ENCODE peak calls at places on chromosomes 7 and 10, in six cellular contexts. One of them, this sample, is unnamed.

GRCh38 chr10:123270221-123270620 is 116.0 kb downstream of the BUB3 start:
- DNase-seq in fibroblast of lung: peak
- DNase-seq in PC-3: peak
- DNase-seq in IMR-90: peak
- DNase-seq in GM23248: peak
- DNase-seq in H1: no peak
- DNase-seq in this sample: no peak

GRCh38 chr10:102639527-102639926 is 4.8 kb upstream of the TRIM8 start:
- DNase-seq in IMR-90: no peak
- DNase-seq in PC-3: no peak
- DNase-seq in GM23248: no peak
- DNase-seq in fibroblast of lung: no peak
- DNase-seq in H1: no peak
- DNase-seq in this sample: no peak

GRCh38 chr7:15709978-15710377 is 23.5 kb upstream of the MEOX2 start:
- DNase-seq in PC-3: peak
- DNase-seq in IMR-90: no peak
- DNase-seq in H1: no peak
- DNase-seq in fibroblast of lung: no peak
- DNase-seq in GM23248: peak
- DNase-seq in this sample: no peak

GRCh38 chr7:151010307-151011096 is 13.8 kb downstream of the ATG9B start:
- DNase-seq in GM23248: peak
- DNase-seq in PC-3: no peak
- DNase-seq in H1: no peak
- DNase-seq in fibroblast of lung: peak
- DNase-seq in IMR-90: peak
- DNase-seq in this sample: no peak

GRCh38 chr10:4519691-4520402 is 306.2 kb upstream of the AKR1E2 start:
- DNase-seq in IMR-90: peak
- DNase-seq in H1: no peak
- DNase-seq in PC-3: no peak
- DNase-seq in GM23248: peak
- DNase-seq in fibroblast of lung: peak
- DNase-seq in this sample: no peak

GRCh38 chr10:132094581-132095234 is 29.0 kb downstream of the JAKMIP3 start:
- DNase-seq in IMR-90: no peak
- DNase-seq in GM23248: no peak
- DNase-seq in PC-3: peak
- DNase-seq in H1: no peak
- DNase-seq in fibroblast of lung: no peak
- DNase-seq in this sample: no peak

GRCh38 chr10:35041502-35041879 is 48.6 kb downstream of the CUL2 start:
- DNase-seq in fibroblast of lung: peak
- DNase-seq in H1: no peak
- DNase-seq in IMR-90: no peak
- DNase-seq in GM23248: peak
- DNase-seq in PC-3: no peak
- DNase-seq in this sample: no peak

GRCh38 chr10:16948335-16948734 is 131.1 kb upstream of the RSU1 start:
- DNase-seq in fibroblast of lung: no peak
- DNase-seq in PC-3: no peak
- DNase-seq in H1: no peak
- DNase-seq in IMR-90: no peak
- DNase-seq in GM23248: no peak
- DNase-seq in this sample: no peak

GRCh38 chr10:36504752-36505151 is 620.6 kb upstream of the ANKRD30A start:
- DNase-seq in H1: no peak
- DNase-seq in PC-3: peak
- DNase-seq in GM23248: peak
- DNase-seq in fibroblast of lung: no peak
- DNase-seq in IMR-90: no peak
- DNase-seq in this sample: no peak

GRCh38 chr10:11249134-11249533 is 231.5 kb downstream of the CELF2 start:
- DNase-seq in fibroblast of lung: no peak
- DNase-seq in PC-3: no peak
- DNase-seq in IMR-90: no peak
- DNase-seq in H1: no peak
- DNase-seq in GM23248: no peak
- DNase-seq in this sample: no peak
- H2AFZ ChIP-seq in fibroblast of lung: no peak
- H2AFZ ChIP-seq in PC-3: no peak
- H2AFZ ChIP-seq in IMR-90: no peak
- H2AFZ ChIP-seq in H1: no peak
- H2AFZ ChIP-seq in GM23248: no peak
- H2AFZ ChIP-seq in this sample: peak

GRCh38 chr7:17230099-17230807 is 68.2 kb upstream of the AHR start:
- DNase-seq in PC-3: no peak
- DNase-seq in fibroblast of lung: no peak
- DNase-seq in IMR-90: no peak
- DNase-seq in H1: no peak
- DNase-seq in GM23248: no peak
- DNase-seq in this sample: no peak

GRCh38 chr7:17236603-17237002 is 61.8 kb upstream of the AHR start:
- DNase-seq in IMR-90: peak
- DNase-seq in H1: no peak
- DNase-seq in PC-3: peak
- DNase-seq in fibroblast of lung: peak
- DNase-seq in GM23248: peak
- DNase-seq in this sample: no peak

GRCh38 chr7:17236161-17236560 is 62.3 kb upstream of the AHR start:
- DNase-seq in GM23248: no peak
- DNase-seq in fibroblast of lung: no peak
- DNase-seq in PC-3: no peak
- DNase-seq in IMR-90: no peak
- DNase-seq in H1: no peak
- DNase-seq in this sample: no peak

GRCh38 chr7:17234398-17235021 is 63.9 kb upstream of the AHR start:
- DNase-seq in GM23248: peak
- DNase-seq in IMR-90: peak
- DNase-seq in fibroblast of lung: peak
- DNase-seq in H1: no peak
- DNase-seq in PC-3: peak
- DNase-seq in this sample: no peak

DNA sequence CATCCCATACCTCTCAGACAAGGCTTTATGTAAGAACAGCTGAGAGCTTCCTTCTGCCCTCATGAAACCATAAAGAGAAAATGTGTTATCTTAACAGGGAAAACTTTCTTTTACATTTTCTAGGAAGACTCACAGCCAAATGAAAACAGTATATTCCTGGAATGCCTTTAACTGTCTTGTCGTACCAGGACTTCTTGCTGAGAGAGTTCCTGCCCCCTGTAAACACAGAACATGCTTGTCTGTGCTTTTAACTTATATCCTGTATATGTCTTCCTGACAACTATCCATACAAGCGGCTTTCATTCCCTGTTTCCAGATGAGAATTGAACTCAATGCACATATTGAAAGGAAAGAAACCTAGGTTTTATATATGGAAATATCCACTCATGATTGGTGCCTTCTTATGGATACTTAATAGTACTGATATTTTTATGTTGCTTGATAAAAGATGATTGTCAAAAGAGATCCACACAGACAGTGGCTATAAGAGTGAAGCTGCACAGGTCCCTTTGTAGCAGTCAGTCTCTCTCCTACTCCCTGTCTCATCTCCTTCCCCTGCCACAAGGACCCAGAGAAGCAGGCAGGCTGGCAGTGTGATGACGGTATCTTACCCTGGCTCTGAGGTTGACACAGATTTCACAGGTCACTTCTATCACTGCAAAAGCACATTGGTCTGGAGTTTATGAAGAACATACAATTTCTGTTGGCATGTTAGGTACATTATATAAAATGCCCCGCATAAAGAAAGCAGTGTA is 64.6 kb upstream of the AHR start:
- DNase-seq in PC-3: peak
- DNase-seq in IMR-90: no peak
- DNase-seq in H1: no peak
- DNase-seq in fibroblast of lung: peak
- DNase-seq in GM23248: peak
- DNase-seq in this sample: no peak
- H2AFZ ChIP-seq in PC-3: peak
- H2AFZ ChIP-seq in IMR-90: peak
- H2AFZ ChIP-seq in H1: peak
- H2AFZ ChIP-seq in fibroblast of lung: no peak
- H2AFZ ChIP-seq in GM23248: peak
- H2AFZ ChIP-seq in this sample: no peak

DNA sequence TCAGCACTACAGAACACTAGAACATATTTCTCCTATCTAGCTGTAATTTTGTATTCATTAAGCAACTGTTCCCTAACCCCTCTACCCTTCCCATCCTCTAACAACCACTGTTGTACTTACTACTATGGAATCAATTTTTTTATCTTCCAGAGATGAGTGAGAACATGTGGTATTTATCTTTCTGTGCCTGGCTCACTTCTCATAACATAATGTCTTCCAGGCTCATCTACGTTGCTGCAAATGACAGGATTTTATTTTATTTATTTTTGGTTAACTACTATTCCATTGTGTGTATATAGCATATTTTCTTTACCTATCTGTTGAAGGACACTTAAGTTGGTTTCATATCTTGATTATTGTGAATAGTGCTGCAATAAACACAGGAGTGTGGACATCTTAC is 200.9 kb upstream of the CHRM2 start:
- DNase-seq in H1: no peak
- DNase-seq in GM23248: no peak
- DNase-seq in PC-3: no peak
- DNase-seq in IMR-90: no peak
- DNase-seq in fibroblast of lung: no peak
- DNase-seq in this sample: no peak
- H2AFZ ChIP-seq in H1: no peak
- H2AFZ ChIP-seq in GM23248: no peak
- H2AFZ ChIP-seq in PC-3: no peak
- H2AFZ ChIP-seq in IMR-90: no peak
- H2AFZ ChIP-seq in fibroblast of lung: no peak
- H2AFZ ChIP-seq in this sample: no peak

GRCh38 chr10:45811075-45811474 is 36.2 kb downstream of the AGAP4 start:
- DNase-seq in fibroblast of lung: no peak
- DNase-seq in IMR-90: no peak
- DNase-seq in GM23248: no peak
- DNase-seq in H1: no peak
- DNase-seq in PC-3: no peak
- DNase-seq in this sample: no peak

DNA sequence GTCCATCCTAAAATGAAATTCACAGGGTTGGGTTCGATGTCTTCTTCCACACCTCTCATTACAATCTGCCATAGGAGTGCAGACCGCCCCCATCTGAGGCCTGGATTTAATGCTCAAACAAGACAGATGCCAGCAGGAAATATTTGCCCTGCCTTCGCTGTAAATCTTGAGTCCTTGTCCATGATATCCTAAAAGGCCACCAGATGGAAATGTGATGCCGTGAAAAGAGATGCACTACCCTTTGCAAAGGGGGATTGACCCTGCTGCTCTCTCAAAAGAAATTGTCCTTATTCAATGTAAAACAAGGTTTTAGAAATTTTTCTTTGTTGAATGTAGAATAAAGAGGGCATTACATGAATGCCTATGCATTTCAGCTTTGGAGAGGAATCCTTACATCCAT is 37.5 kb downstream of the AGAP4 start:
- DNase-seq in IMR-90: peak
- DNase-seq in H1: no peak
- DNase-seq in PC-3: peak
- DNase-seq in fibroblast of lung: no peak
- DNase-seq in GM23248: no peak
- DNase-seq in this sample: no peak
- H2AFZ ChIP-seq in IMR-90: no peak
- H2AFZ ChIP-seq in H1: no peak
- H2AFZ ChIP-seq in PC-3: no peak
- H2AFZ ChIP-seq in fibroblast of lung: no peak
- H2AFZ ChIP-seq in GM23248: no peak
- H2AFZ ChIP-seq in this sample: peak